ENCODE peak calls at places on chromosomes 4 and X, in four cellular contexts. One of them, this sample, is unnamed.

GRCh38 chrX:72021975-72022374 is 109.7 kb downstream of the RTL5 start:
- DNase-seq in PC-3: peak
- DNase-seq in heart right ventricle: no peak
- DNase-seq in DMS153: no peak
- DNase-seq in this sample: no peak

GRCh38 chr4:38236003-38236402 is 275.8 kb downstream of the PTTG2 start:
- DNase-seq in PC-3: no peak
- DNase-seq in heart right ventricle: no peak
- DNase-seq in DMS153: no peak
- DNase-seq in this sample: no peak

GRCh38 chr4:26223160-26223559 is 97.7 kb upstream of the RBPJ start:
- DNase-seq in PC-3: peak
- DNase-seq in heart right ventricle: no peak
- DNase-seq in DMS153: no peak
- DNase-seq in this sample: no peak

GRCh38 chrX:115679460-115679859 is 118.5 kb downstream of the PLS3 start:
- DNase-seq in PC-3: peak
- DNase-seq in heart right ventricle: no peak
- DNase-seq in DMS153: no peak
- DNase-seq in this sample: no peak

GRCh38 chrX:38006283-38006682 is at the start of gene SYTL5:
- DNase-seq in PC-3: peak
- DNase-seq in heart right ventricle: no peak
- DNase-seq in DMS153: peak
- DNase-seq in this sample: no peak

GRCh38 chrX:80335062-80335830 is 85.0 kb upstream of the TENT5D start:
- DNase-seq in PC-3: peak
- DNase-seq in heart right ventricle: no peak
- DNase-seq in DMS153: no peak
- DNase-seq in this sample: peak

GRCh38 chr4:11160288-11160687 is 268.4 kb downstream of the HS3ST1 start:
- DNase-seq in PC-3: no peak
- DNase-seq in heart right ventricle: no peak
- DNase-seq in DMS153: no peak
- DNase-seq in this sample: no peak

GRCh38 chr4:25585901-25586523 is 69.6 kb upstream of the SLC34A2 start:
- DNase-seq in PC-3: no peak
- DNase-seq in heart right ventricle: no peak
- DNase-seq in DMS153: no peak
- DNase-seq in this sample: no peak

GRCh38 chr4:83905952-83906351 is 370.0 kb downstream of the GPAT3 start:
- DNase-seq in PC-3: peak
- DNase-seq in heart right ventricle: no peak
- DNase-seq in DMS153: no peak
- DNase-seq in this sample: no peak

GRCh38 chr4:54541426-54542118 is 116.2 kb upstream of the KIT start:
- DNase-seq in PC-3: no peak
- DNase-seq in heart right ventricle: no peak
- DNase-seq in DMS153: no peak
- DNase-seq in this sample: no peak

GRCh38 chrX:21374163-21374993 is at the start of gene CNKSR2:
- DNase-seq in PC-3: peak
- DNase-seq in heart right ventricle: no peak
- DNase-seq in DMS153: peak
- DNase-seq in this sample: peak

GRCh38 chr4:119536572-119537528 is 91.8 kb downstream of the PDE5A start:
- DNase-seq in PC-3: peak
- DNase-seq in heart right ventricle: no peak
- DNase-seq in DMS153: no peak
- DNase-seq in this sample: no peak

GRCh38 chr4:34920032-34920431 is 1324.3 kb downstream of the ARAP2 start:
- DNase-seq in PC-3: no peak
- DNase-seq in heart right ventricle: no peak
- DNase-seq in DMS153: no peak
- DNase-seq in this sample: no peak

GRCh38 chr4:78534286-78534955 is 17.1 kb upstream of the ANXA3 start:
- DNase-seq in PC-3: peak
- DNase-seq in heart right ventricle: no peak
- DNase-seq in DMS153: no peak
- DNase-seq in this sample: no peak

GRCh38 chr4:16884673-16885460 is 13.6 kb downstream of the LDB2 start:
- DNase-seq in PC-3: no peak
- DNase-seq in heart right ventricle: no peak
- DNase-seq in DMS153: no peak
- DNase-seq in this sample: no peak

GRCh38 chr4:115234405-115235093 is 121.1 kb upstream of the NDST4 start:
- DNase-seq in PC-3: peak
- DNase-seq in heart right ventricle: no peak
- DNase-seq in DMS153: no peak
- DNase-seq in this sample: no peak